ENCODE peak calls at places on chromosomes 12 and 14, in four cellular contexts. N, A, L and E are unnamed samples.

GRCh38 chr12:102423447-102423846 is 56.9 kb downstream of the IGF1 start:
- DNase-seq in N (peak), A (no peak), L (no peak), E (no peak)

GRCh38 chr14:102966256-102966655 is 43.8 kb downstream of the AMN start:
- DNase-seq in N (no peak), A (no peak), L (no peak), E (no peak)

GRCh38 chr12:29429999-29430698 is 49.2 kb upstream of the ERGIC2 start:
- DNase-seq in N (no peak), A (peak), L (no peak), E (no peak)

GRCh38 chr14:46259536-46259935 is 392.0 kb downstream of the RPL10L start:
- DNase-seq in N (no peak), A (no peak), L (no peak), E (no peak)

GRCh38 chr12:94644141-94644575 is 6.2 kb downstream of the TMCC3 start:
- DNase-seq in N (no peak), A (no peak), L (peak), E (no peak)

GRCh38 chr12:47787596-47788319 is 14.7 kb downstream of the SLC48A1 start:
- DNase-seq in N (no peak), A (no peak), L (no peak), E (no peak)

GRCh38 chr12:74890237-74890599 is 319.4 kb downstream of the KCNC2 start:
- DNase-seq in N (peak), A (no peak), L (peak), E (no peak)

GRCh38 chr12:113886721-113887120 is 79.4 kb downstream of the RBM19 start:
- DNase-seq in N (no peak), A (no peak), L (no peak), E (no peak)

GRCh38 chr14:94853920-94854319 is 84.0 kb upstream of the GSC start:
- DNase-seq in N (no peak), A (no peak), L (no peak), E (no peak)

GRCh38 chr14:101235042-101235871 is 326.0 kb upstream of the DIO3 start:
- DNase-seq in N (no peak), A (no peak), L (peak), E (peak)

GRCh38 chr14:75156901-75157300 is 19.5 kb downstream of the TMED10 start:
- DNase-seq in N (no peak), A (no peak), L (no peak), E (no peak)

GRCh38 chr14:92425101-92425500 is 88.5 kb upstream of the RIN3 start:
- DNase-seq in N (no peak), A (no peak), L (peak), E (no peak)

GRCh38 chr12:107519906-107520859 is 165.4 kb upstream of the PWP1 start:
- DNase-seq in N (no peak), A (no peak), L (no peak), E (no peak)

GRCh38 chr12:47082963-47083621 is 3.3 kb upstream of the AMIGO2 start:
- DNase-seq in N (peak), A (no peak), L (peak), E (no peak)

GRCh38 chr14:90629471-90629870 is 186.8 kb downstream of the TTC7B start:
- DNase-seq in N (no peak), A (no peak), L (no peak), E (no peak)

GRCh38 chr14:106506901-106507305 is 980.5 kb downstream of the TMEM121 start:
- DNase-seq in N (no peak), A (no peak), L (no peak), E (no peak)

GRCh38 chr12:116638376-116638775 is 79.2 kb downstream of the MAP1LC3B2 start:
- DNase-seq in N (no peak), A (no peak), L (no peak), E (no peak)

GRCh38 chr12:129934977-129935376 is 31.2 kb upstream of the TMEM132D start:
- DNase-seq in N (no peak), A (no peak), L (no peak), E (no peak)

GRCh38 chr12:67925077-67925476 is 64.2 kb upstream of the IFNG-AS1 start:
- DNase-seq in N (no peak), A (no peak), L (no peak), E (no peak)

GRCh38 chr14:84857571-84857970 is 672.4 kb upstream of the FLRT2 start:
- DNase-seq in N (no peak), A (no peak), L (no peak), E (no peak)

GRCh38 chr12:42373669-42374068 is 47.7 kb downstream of the PPHLN1 start:
- DNase-seq in N (no peak), A (no peak), L (no peak), E (no peak)

GRCh38 chr14:55366271-55366670 is 45.4 kb downstream of the ATG14 start:
- DNase-seq in N (peak), A (no peak), L (peak), E (no peak)

GRCh38 chr12:22334696-22335290 is at the start of gene ST8SIA1:
- DNase-seq in N (no peak), A (peak), L (peak), E (peak)

GRCh38 chr12:6970096-6970527 is 352 bp downstream of the PHB2 start:
- DNase-seq in N (no peak), A (peak), L (peak), E (no peak)

GRCh38 chr12:94636462-94637085 is 13.8 kb downstream of the TMCC3 start:
- DNase-seq in N (no peak), A (no peak), L (peak), E (no peak)

GRCh38 chr14:24368562-24369252 is 723 bp downstream of the NFATC4 start:
- DNase-seq in N (no peak), A (peak), L (peak), E (peak)

GRCh38 chr14:76966535-76966934 is 62.0 kb downstream of the IRF2BPL start:
- DNase-seq in N (no peak), A (no peak), L (no peak), E (no peak)

GRCh38 chr12:56935752-56936151 is 1.5 kb upstream of the SDR9C7 start:
- DNase-seq in N (no peak), A (no peak), L (no peak), E (no peak)

GRCh38 chr12:94603434-94604068 is 46.8 kb downstream of the TMCC3 start:
- DNase-seq in N (no peak), A (no peak), L (no peak), E (no peak)

GRCh38 chr12:8709124-8709830 is 11.5 kb downstream of the RIMKLB start:
- DNase-seq in N (no peak), A (no peak), L (no peak), E (no peak)

GRCh38 chr12:127310548-127310947 is 956.4 kb upstream of the TMEM132C start:
- DNase-seq in N (no peak), A (no peak), L (no peak), E (no peak)